ENCODE peak calls at places on chromosomes 6 and 20, in six cellular contexts. U is brain pericyte; F is effector memory CD8-positive, alpha-beta T cell; T is AG04450; G is GDM1; I is stimulated activated CD4-positive, alpha-beta T cell treated with anti-CD3 and anti-CD28 coated beads, Interleukin-15, amount 100 ng/mL, for 48 hours. E is an unnamed sample.

GRCh38 chr6:136031982-136032381 is 180.5 kb downstream of the PDE7B start:
- DNase-seq in G (no peak), U (no peak), F (no peak), T (no peak), I (no peak), E (no peak)

GRCh38 chr6:129206761-129207330 is 323.9 kb downstream of the LAMA2 start:
- DNase-seq in F (no peak), G (no peak), U (no peak), I (no peak), T (no peak), E (no peak)

GRCh38 chr6:85995339-85996033 is 352.8 kb upstream of the SYNCRIP start:
- DNase-seq in G (no peak), I (no peak), F (no peak), T (no peak), U (no peak), E (no peak)

GRCh38 chr20:15862178-15862577 is 711.1 kb downstream of the KIF16B start:
- DNase-seq in I (no peak), F (no peak), G (no peak), T (no peak), U (no peak), E (no peak)

GRCh38 chr6:158789115-158789917 is 29.9 kb downstream of the EZR start:
- DNase-seq in G (peak; percentile 53), U (no peak), I (no peak), T (no peak), F (peak; percentile 63), E (no peak)

GRCh38 chr6:32614366-32615081 is 22.7 kb upstream of the HLA-DQA1 start:
- DNase-seq in G (no peak), I (no peak), F (no peak), U (no peak), T (no peak), E (no peak)

GRCh38 chr6:157941101-157941863 is 40.4 kb upstream of the SYNJ2 start:
- DNase-seq in I (no peak), T (no peak), F (no peak), G (no peak), U (no peak), E (no peak)

GRCh38 chr20:63854766-63855362 is 6.4 kb upstream of the ABHD16B start:
- DNase-seq in G (no peak), F (no peak), T (no peak), I (no peak), U (no peak), E (no peak)

GRCh38 chr6:42984924-42985475 is 630 bp downstream of the PPP2R5D start:
- DNase-seq in F (no peak), U (no peak), I (no peak), G (no peak), T (no peak), E (no peak)

GRCh38 chr6:159788276-159788675 is 1.1 kb downstream of the TCP1 start:
- DNase-seq in F (peak; percentile 19), G (no peak), T (no peak), U (no peak), I (no peak), E (no peak)

GRCh38 chr20:50303573-50304500 is 113.2 kb downstream of the CEBPB start:
- DNase-seq in I (no peak), G (no peak), F (no peak), T (no peak), U (no peak), E (no peak)

GRCh38 chr6:15621203-15622044 is 41.4 kb downstream of the DTNBP1 start:
- DNase-seq in U (no peak), G (peak; percentile 64), T (no peak), I (no peak), F (no peak), E (no peak)

GRCh38 chr20:36878913-36879312 is 3.0 kb downstream of the TLDC2 start:
- DNase-seq in U (no peak), T (no peak), F (no peak), I (no peak), G (no peak), E (no peak)

GRCh38 chr20:23232679-23233308 is 117.8 kb upstream of the NXT1 start:
- DNase-seq in I (no peak), G (no peak), T (no peak), U (no peak), F (no peak), E (no peak)

GRCh38 chr20:34978092-34978744 is 22.6 kb downstream of the MYH7B start:
- DNase-seq in U (no peak), I (no peak), T (no peak), F (no peak), G (no peak), E (no peak)

GRCh38 chr6:11848252-11848651 is 69.6 kb upstream of the ADTRP start:
- DNase-seq in U (no peak), I (no peak), T (no peak), F (no peak), G (no peak), E (no peak)

GRCh38 chr20:62632575-62632974 is 9.7 kb upstream of the SLCO4A1 start:
- DNase-seq in T (no peak), G (no peak), I (no peak), U (no peak), F (no peak), E (no peak)

GRCh38 chr20:45339799-45340198 is 8.4 kb downstream of the SDC4 start:
- DNase-seq in I (no peak), G (no peak), F (no peak), U (no peak), T (no peak), E (no peak)

GRCh38 chr6:97114645-97115044 is 168.4 kb downstream of the MMS22L start:
- DNase-seq in T (no peak), I (no peak), G (no peak), F (no peak), U (no peak), E (no peak)

GRCh38 chr6:133408543-133408942 is 167.4 kb downstream of the EYA4 start:
- DNase-seq in G (no peak), U (no peak), I (no peak), T (no peak), F (no peak), E (no peak)

GRCh38 chr6:7341989-7342742 is 29.2 kb upstream of the SSR1 start:
- DNase-seq in F (no peak), U (no peak), I (no peak), T (no peak), G (no peak), E (no peak)

GRCh38 chr20:18011482-18011881 is 42.7 kb downstream of the MGME1 start:
- DNase-seq in I (no peak), U (no peak), F (no peak), T (no peak), G (no peak), E (no peak)

GRCh38 chr20:14860410-14860814 is 523.0 kb upstream of the FLRT3 start:
- DNase-seq in U (no peak), I (no peak), T (no peak), F (no peak), G (no peak), E (no peak)

GRCh38 chr6:41449399-41450245 is 96.6 kb upstream of the FOXP4 start:
- DNase-seq in U (no peak), T (no peak), G (no peak), I (no peak), F (no peak), E (no peak)

GRCh38 chr6:157714153-157714490 is 108.9 kb upstream of the SNX9 start:
- DNase-seq in F (no peak), G (no peak), U (no peak), I (no peak), T (no peak), E (peak; percentile 33)

GRCh38 chr6:10412165-10412947 is 2.5 kb downstream of the TFAP2A start:
- DNase-seq in T (peak; percentile 33), G (no peak), F (no peak), I (no peak), U (no peak), E (peak; percentile 96)

GRCh38 chr6:88780714-88781389 is 182.6 kb downstream of the RNGTT start:
- DNase-seq in T (peak; percentile 46), G (peak; percentile 55), U (peak; percentile 20), F (peak; percentile 52), I (peak; percentile 42), E (peak; percentile 48)

GRCh38 chr6:113644861-113645575 is 212.1 kb upstream of the MARCKS start:
- DNase-seq in T (peak; percentile 88), I (no peak), F (no peak), G (no peak), U (no peak), E (peak; percentile 21)

GRCh38 chr6:105832358-105832757 is 253.8 kb upstream of the PRDM1 start:
- DNase-seq in U (no peak), G (no peak), T (no peak), I (no peak), F (no peak), E (no peak)

GRCh38 chr6:148650941-148651540 is 95.8 kb upstream of the UST start:
- DNase-seq in I (no peak), U (no peak), F (no peak), T (no peak), G (no peak), E (no peak)

GRCh38 chr6:127195833-127196232 is 70.8 kb upstream of the RNF146 start:
- DNase-seq in U (no peak), G (no peak), F (no peak), I (no peak), T (no peak), E (no peak)

GRCh38 chr20:39190666-39191570 is 228.8 kb downstream of the DHX35 start:
- DNase-seq in U (no peak), I (no peak), G (no peak), T (no peak), F (no peak), E (no peak)

GRCh38 chr6:93165850-93166249 is 253.5 kb downstream of the EPHA7 start:
- DNase-seq in U (no peak), F (no peak), I (no peak), G (no peak), T (no peak), E (no peak)

GRCh38 chr6:24779416-24779815 is 4.7 kb downstream of the GMNN start:
- DNase-seq in U (no peak), G (no peak), T (no peak), I (no peak), F (no peak), E (no peak)

GRCh38 chr6:815348-815738 is 122.4 kb upstream of the EXOC2 start:
- DNase-seq in T (no peak), U (no peak), F (no peak), G (no peak), I (no peak), E (no peak)

GRCh38 chr6:98787961-98788360 is 46.4 kb upstream of the POU3F2 start:
- DNase-seq in G (no peak), U (no peak), F (no peak), T (no peak), I (no peak), E (no peak)

E was measured in amniotic stem cell.